ENCODE peak calls at places on chromosomes 7 and 10, in nine cellular contexts. A is Daoy; N is T-helper 9 cell; U is NCI-H1105; H is activated T-helper 1 cell treated with anti-CD3 and anti-CD28 coated beads, Interleukin-12 subunit alpha, Interleukin-12 subunit beta, Interleukin-2, Interleukin-4 antibody, amounts not matched to agents 30 ng/mL and 10 ng/mL and 1 ng/mL, durations not matched to agents 14 hours and 24 hours and 36 hours; I is OCI-M1; F is stimulated activated CD4-positive, alpha-beta T cell treated with anti-CD3 and anti-CD28 coated beads, Interleukin-15, amount 100 ng/mL, for 1 hour; Z is activated T-cell treated with anti-CD3 and anti-CD28 coated beads, Interleukin-2, amount 50 U/mL, for 1 hour; R is kidney. Y is an unnamed sample.

GRCh38 chr7:38863609-38864291 is 45.2 kb downstream of the VPS41 start:
- DNase-seq in A (no peak), F (no peak), I (no peak), Z (no peak), U (peak; percentile 72), H (no peak), N (no peak), R (peak; percentile 83), Y (peak; percentile 50)

GRCh38 chr7:103762907-103763306 is 226.6 kb downstream of the RELN start:
- DNase-seq in A (no peak), U (no peak), H (no peak), R (no peak), N (no peak), Z (no peak), I (no peak), F (no peak), Y (no peak)

GRCh38 chr7:121084748-121085336 is 96.3 kb downstream of the CPED1 start:
- DNase-seq in U (no peak), N (no peak), Z (no peak), R (peak; percentile 51), I (no peak), F (no peak), A (peak; percentile 70), H (no peak), Y (no peak)

GRCh38 chr7:82264752-82265305 is 178.7 kb downstream of the CACNA2D1 start:
- DNase-seq in F (no peak), U (peak; percentile 59), Z (no peak), R (no peak), H (no peak), A (no peak), I (no peak), N (no peak), Y (no peak)

GRCh38 chr10:105974803-105975456 is 1189.6 kb downstream of the SORCS1 start:
- DNase-seq in F (no peak), H (no peak), I (peak; percentile 87), Z (no peak), A (no peak), R (no peak), U (no peak), N (no peak), Y (peak; percentile 18)

GRCh38 chr7:130180571-130180971 is 24.6 kb downstream of the TMEM209 start:
- DNase-seq in Z (no peak), A (peak; percentile 77), H (no peak), R (no peak), N (no peak), U (no peak), I (no peak), F (peak; percentile 16), Y (no peak)

GRCh38 chr7:8320174-8320573 is 58.2 kb upstream of the ICA1 start:
- DNase-seq in I (no peak), R (no peak), Z (no peak), N (no peak), F (no peak), H (no peak), U (no peak), A (no peak), Y (no peak)

GRCh38 chr10:103646304-103646703 is 152.8 kb downstream of the NEURL1 start:
- DNase-seq in A (no peak), R (no peak), U (no peak), H (no peak), F (no peak), N (no peak), I (no peak), Z (no peak), Y (no peak)

GRCh38 chr7:149369497-149369896 is 91.4 kb downstream of the ZNF777 start:
- DNase-seq in R (no peak), A (no peak), H (no peak), Z (no peak), F (no peak), I (no peak), N (no peak), U (no peak), Y (no peak)

GRCh38 chr10:23174974-23175512 is 17.1 kb upstream of the PTF1A start:
- DNase-seq in F (no peak), N (no peak), Z (no peak), H (no peak), U (no peak), I (no peak), R (no peak), A (no peak), Y (no peak)

GRCh38 chr7:90459888-90460287 is 9.6 kb upstream of the PTTG1IP2 start:
- DNase-seq in N (no peak), R (no peak), H (no peak), U (no peak), I (peak; percentile 27), Z (no peak), F (no peak), A (peak; percentile 7), Y (no peak)

GRCh38 chr10:103192451-103193106 is 493 bp downstream of the NT5C2 start:
- DNase-seq in U (no peak), N (peak; percentile 33), A (peak; percentile 74), I (peak; percentile 92), Z (no peak), F (peak; percentile 28), H (peak; percentile 64), R (peak; percentile 94), Y (peak; percentile 90)

GRCh38 chr7:47438411-47439029 is 143.4 kb downstream of the TNS3 start:
- DNase-seq in A (no peak), R (no peak), U (no peak), Z (no peak), I (no peak), F (no peak), N (no peak), H (no peak), Y (no peak)

GRCh38 chr7:117715784-117716445 is 157.3 kb downstream of the CTTNBP2 start:
- DNase-seq in A (peak; percentile 69), N (no peak), U (peak; percentile 30), Z (no peak), R (no peak), H (no peak), F (no peak), I (peak; percentile 47), Y (peak; percentile 12)

GRCh38 chr7:51078653-51079052 is 238.0 kb downstream of the COBL start:
- DNase-seq in N (no peak), F (no peak), Z (no peak), A (no peak), R (no peak), I (no peak), U (no peak), H (no peak), Y (no peak)

GRCh38 chr10:62205750-62206399 is 62.8 kb downstream of the RTKN2 start:
- DNase-seq in F (no peak), A (no peak), Z (no peak), N (no peak), R (no peak), I (no peak), H (no peak), U (no peak), Y (no peak)

GRCh38 chr7:144786522-144786921 is 49.3 kb downstream of the TPK1 start:
- DNase-seq in R (no peak), A (no peak), N (no peak), I (no peak), H (no peak), F (no peak), Z (no peak), U (no peak), Y (no peak)

GRCh38 chr10:59057350-59057749 is 119.1 kb upstream of the PHYHIPL start:
- DNase-seq in I (no peak), A (no peak), F (no peak), Z (no peak), H (no peak), R (no peak), U (no peak), N (no peak), Y (no peak)

GRCh38 chr10:90675621-90676020 is 182.2 kb downstream of the HTR7 start:
- DNase-seq in Z (no peak), R (no peak), N (no peak), H (no peak), F (no peak), I (no peak), A (peak; percentile 46), U (no peak), Y (no peak)

GRCh38 chr7:133434246-133434865 is 181.5 kb downstream of the EXOC4 start:
- DNase-seq in F (no peak), R (no peak), N (no peak), U (no peak), A (peak; percentile 25), I (peak; percentile 54), H (no peak), Z (no peak), Y (no peak)

Y was measured in thyroid gland.